ENCODE peak calls at places on chromosomes 13 and 19, in seven cellular contexts. C is mammary epithelial cell; B is astrocyte; E is effector memory CD4-positive, alpha-beta T cell; Q is mesendoderm; H is CD8-positive, alpha-beta T cell; Z is colonic mucosa. Y is an unnamed sample.

GRCh38 chr13:79662882-79663281 is 181.9 kb downstream of the NDFIP2 start:
- DNase-seq in C (no peak), E (no peak), H (no peak), B (no peak), Q (peak; percentile 78), Z (peak; percentile 21), Y (no peak)

GRCh38 chr13:110329798-110330461 is 22.8 kb downstream of the COL4A2 start:
- DNase-seq in E (no peak), H (no peak), Q (no peak), B (peak; percentile 91), Z (no peak), C (no peak), Y (no peak)

GRCh38 chr13:90899411-90899810 is 448.1 kb upstream of the MIR17HG start:
- DNase-seq in Q (no peak), Z (no peak), E (no peak), B (no peak), H (no peak), C (no peak), Y (no peak)

GRCh38 chr19:17680235-17680722 is 7.9 kb downstream of the UNC13A start:
- DNase-seq in C (peak; percentile 37), Q (peak; percentile 63), Z (peak; percentile 24), E (no peak), H (no peak), B (peak; percentile 32), Y (no peak)

GRCh38 chr13:62524061-62524460 is 1108.4 kb upstream of the PCDH20 start:
- DNase-seq in E (no peak), Z (no peak), C (no peak), H (no peak), Q (no peak), B (no peak), Y (no peak)

GRCh38 chr13:52848455-52849190 is at the start of gene PCDH8:
- DNase-seq in Q (peak; percentile 93), C (no peak), B (no peak), Z (no peak), E (no peak), H (no peak), Y (no peak)

GRCh38 chr13:64912141-64912540 is 2318.0 kb downstream of the PCDH9 start:
- DNase-seq in Q (peak; percentile 8), E (no peak), C (peak; percentile 67), B (peak; percentile 84), H (no peak), Z (no peak), Y (no peak)

GRCh38 chr13:111325146-111325890 is 4.9 kb downstream of the TEX29 start:
- DNase-seq in H (no peak), E (no peak), B (no peak), C (no peak), Z (no peak), Q (no peak), Y (no peak)

GRCh38 chr13:79393564-79394249 is 12.3 kb downstream of the RBM26 start:
- DNase-seq in E (peak; percentile 5), Q (no peak), Z (peak; percentile 33), H (no peak), B (no peak), C (no peak), Y (no peak)

GRCh38 chr13:51380269-51380668 is 40.8 kb downstream of the SERPINE3 start:
- DNase-seq in Z (no peak), C (peak; percentile 33), Q (no peak), B (peak; percentile 37), H (no peak), E (no peak), Y (no peak)

GRCh38 chr13:106796280-106797047 is 228.5 kb upstream of the ARGLU1 start:
- DNase-seq in B (no peak), E (no peak), Z (no peak), H (no peak), Q (peak; percentile 97), C (no peak), Y (peak; percentile 85)

GRCh38 chr13:29428310-29428991 is 167.0 kb downstream of the SLC7A1 start:
- DNase-seq in Q (peak; percentile 88), C (peak; percentile 58), B (peak; percentile 2), H (no peak), Z (no peak), E (no peak), Y (no peak)

GRCh38 chr19:18021121-18021755 is 13.3 kb downstream of the ARRDC2 start:
- DNase-seq in B (peak; percentile 69), Z (peak; percentile 87), C (peak; percentile 84), Q (no peak), H (peak; percentile 48), E (peak; percentile 82), Y (no peak)

GRCh38 chr19:17391371-17392151 is 2.4 kb downstream of the CCDC194 start:
- DNase-seq in Z (no peak), B (no peak), C (no peak), E (no peak), H (no peak), Q (no peak), Y (no peak)

GRCh38 chr13:46721054-46721453 is 75.9 kb downstream of the ESD start:
- DNase-seq in C (peak; percentile 11), H (peak; percentile 1), Q (peak; percentile 40), E (no peak), Z (peak; percentile 48), B (no peak), Y (peak; percentile 7)

GRCh38 chr19:5632241-5632612 is 9.3 kb downstream of the SAFB start:
- DNase-seq in Q (no peak), B (no peak), Z (no peak), H (no peak), C (no peak), E (no peak), Y (no peak)

GRCh38 chr19:5628470-5628869 is 5.6 kb downstream of the SAFB start:
- DNase-seq in H (no peak), E (no peak), C (no peak), Z (no peak), Q (no peak), B (peak; percentile 59), Y (no peak)

GRCh38 chr19:5628919-5629481 is 6.1 kb downstream of the SAFB start:
- DNase-seq in C (no peak), B (no peak), H (no peak), Q (no peak), E (no peak), Z (no peak), Y (no peak)

GRCh38 chr19:5632657-5633056 is 9.8 kb downstream of the SAFB start:
- DNase-seq in C (no peak), Z (no peak), E (no peak), H (no peak), B (no peak), Q (no peak), Y (no peak)

DNA sequence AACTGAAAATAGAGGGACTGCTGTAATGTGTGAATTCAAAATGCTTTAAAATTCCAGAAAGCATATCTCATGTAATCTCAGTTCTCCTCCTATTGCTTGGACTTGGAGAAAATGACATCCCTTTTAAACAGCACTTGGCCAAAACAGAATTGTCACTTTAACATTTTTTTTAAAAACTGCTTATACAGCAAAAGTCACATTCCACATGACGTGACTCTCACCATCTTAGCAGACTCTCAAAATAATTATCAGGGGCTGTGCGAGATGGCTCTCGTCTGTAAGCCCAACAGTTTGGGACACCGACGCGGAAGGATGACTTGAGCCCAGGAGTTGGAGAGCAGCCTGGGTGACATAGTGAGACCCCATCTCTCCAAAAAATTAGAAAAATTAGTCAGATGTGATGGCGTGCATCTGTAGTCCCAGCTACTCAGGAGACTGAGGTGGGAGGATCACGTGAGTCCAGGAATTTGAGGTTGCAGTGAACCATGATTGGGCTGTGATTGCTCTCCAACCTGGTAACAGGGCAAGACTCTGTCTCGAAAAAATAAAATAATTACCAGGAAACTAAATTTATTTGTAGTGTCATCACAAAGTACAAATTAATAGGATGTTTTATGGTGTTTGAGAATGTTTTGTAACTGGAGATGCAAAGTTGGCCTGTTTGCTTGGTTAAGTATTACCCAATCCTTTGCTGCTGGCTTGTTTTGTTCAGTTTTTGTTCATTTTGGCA is 8.8 kb downstream of the SAFB start:
- DNase-seq in E (no peak), C (no peak), Z (no peak), H (no peak), B (no peak), Q (no peak), Y (no peak)
- H3K36me3 ChIP-seq in E (peaks cover 33% of the 10 kb centered on the region), C (peaks cover 24% of the 10 kb centered on the region), Z (peaks cover 15% of the 10 kb centered on the region), H (peaks cover 32% of the 10 kb centered on the region), B (peaks cover 19% of the 10 kb centered on the region), Q (peaks cover 4% of the 10 kb centered on the region), Y (peaks cover 18% of the 10 kb centered on the region)

DNA sequence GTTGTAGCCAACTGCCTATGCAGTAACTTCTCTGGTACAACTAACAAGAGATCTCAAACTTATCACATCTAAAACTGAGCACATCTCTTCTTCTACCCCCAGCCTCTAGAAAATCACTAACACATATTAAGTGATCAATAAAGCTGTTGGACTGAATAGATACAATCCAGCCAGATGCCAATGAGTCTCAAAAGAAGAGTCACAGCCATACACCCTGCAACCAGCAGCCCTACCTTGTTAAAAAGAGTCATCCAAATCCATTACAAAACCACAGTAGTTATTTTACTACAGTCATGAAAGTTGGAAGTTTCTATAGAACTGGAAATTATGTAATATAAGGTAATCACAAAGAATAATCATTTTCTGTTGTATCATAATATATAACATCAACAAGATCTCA is 58.6 kb downstream of the DCLK1 start:
- DNase-seq in E (no peak), H (no peak), B (no peak), Z (no peak), C (no peak), Q (no peak), Y (no peak)
- H3K27ac ChIP-seq in E (no peak overlapping the region), H (no peak overlapping the region), B (no peak overlapping the region), Z (no peak overlapping the region), C (no peak overlapping the region), Q (no peak overlapping the region), Y (no peak overlapping the region)

GRCh38 chr19:1421958-1422305 is 14.5 kb downstream of the DAZAP1 start:
- DNase-seq in Q (no peak), E (no peak), C (no peak), B (no peak), H (no peak), Z (no peak), Y (no peak)

GRCh38 chr19:1418951-1419735 is 11.8 kb downstream of the DAZAP1 start:
- DNase-seq in H (no peak), Q (no peak), B (no peak), C (no peak), E (no peak), Z (no peak), Y (no peak)

GRCh38 chr19:1421218-1421957 is 14.0 kb downstream of the DAZAP1 start:
- DNase-seq in Z (no peak), B (no peak), C (no peak), H (no peak), E (no peak), Q (no peak), Y (no peak)

GRCh38 chr19:1422360-1422759 is 15.0 kb downstream of the DAZAP1 start:
- DNase-seq in C (no peak), E (no peak), Q (no peak), Z (no peak), B (no peak), H (no peak), Y (no peak)

GRCh38 chr19:1420590-1420989 is 13.2 kb downstream of the DAZAP1 start:
- DNase-seq in H (no peak), E (no peak), B (no peak), C (no peak), Z (no peak), Q (no peak), Y (no peak)
- H3K36me3 ChIP-seq in H (peaks cover 65% of the 10 kb centered on the region), E (peaks cover 79% of the 10 kb centered on the region), B (peaks cover 26% of the 10 kb centered on the region), C (peaks cover 19% of the 10 kb centered on the region), Z (peaks cover 15% of the 10 kb centered on the region), Q (peaks cover 15% of the 10 kb centered on the region), Y (peaks cover 58% of the 10 kb centered on the region)

DNA sequence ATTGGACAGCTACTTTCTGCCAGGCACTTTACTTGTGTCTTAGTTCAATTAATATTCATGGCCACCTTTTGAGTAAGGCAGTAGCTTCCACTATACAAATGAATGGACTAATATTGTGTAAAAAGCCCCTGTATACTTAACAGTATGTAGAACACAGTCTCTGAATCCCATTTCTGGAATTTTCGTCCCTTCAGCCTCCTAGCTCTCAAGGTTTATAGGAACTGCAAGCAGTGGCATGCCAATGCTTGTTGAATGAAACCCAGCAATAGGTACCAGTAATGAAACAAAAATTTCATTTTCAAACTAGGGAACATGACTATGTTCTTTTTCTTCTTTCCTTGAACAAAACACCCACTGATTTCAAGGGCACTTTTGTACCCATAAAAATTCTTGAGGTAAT is 361.6 kb downstream of the TDRD3 start:
- DNase-seq in E (no peak), Q (no peak), Z (no peak), B (no peak), C (peak; percentile 1), H (no peak), Y (no peak)
- H3K27ac ChIP-seq in E (no peak overlapping the region), Q (no peak overlapping the region), Z (no peak overlapping the region), B (no peak overlapping the region), C (peak overlapping the region; percentile 68), H (no peak overlapping the region), Y (no peak overlapping the region)

Y was measured in iPS DF 6.9.